ENCODE peak calls at places on chromosomes 3 and 15, in ten cellular contexts. One of them, this sample, is unnamed.

GRCh38 chr3:130626021-130626420 is 109.0 kb downstream of the COL6A6 start:
- DNase-seq in brain microvascular endothelial cell: no peak
- DNase-seq in uterus: no peak
- DNase-seq in endothelial cell: no peak
- DNase-seq in WERI-Rb-1: no peak
- DNase-seq in ovary: no peak
- DNase-seq in GM13977: no peak
- DNase-seq in heart left ventricle: no peak
- DNase-seq in stomach: no peak
- DNase-seq in body of pancreas: no peak
- DNase-seq in this sample: no peak

GRCh38 chr3:66280304-66280703 is 59.5 kb downstream of the SLC25A26 start:
- DNase-seq in brain microvascular endothelial cell: no peak
- DNase-seq in uterus: no peak
- DNase-seq in endothelial cell: no peak
- DNase-seq in WERI-Rb-1: no peak
- DNase-seq in ovary: no peak
- DNase-seq in GM13977: no peak
- DNase-seq in heart left ventricle: no peak
- DNase-seq in stomach: no peak
- DNase-seq in body of pancreas: no peak
- DNase-seq in this sample: no peak

GRCh38 chr15:67850995-67851535 is 11.2 kb upstream of the RNU6-1 start:
- DNase-seq in brain microvascular endothelial cell: no peak
- DNase-seq in uterus: no peak
- DNase-seq in endothelial cell: no peak
- DNase-seq in WERI-Rb-1: no peak
- DNase-seq in ovary: no peak
- DNase-seq in GM13977: no peak
- DNase-seq in heart left ventricle: no peak
- DNase-seq in stomach: no peak
- DNase-seq in body of pancreas: no peak
- DNase-seq in this sample: no peak

GRCh38 chr3:42876401-42876800 is 722 bp upstream of the CYP8B1 start:
- DNase-seq in brain microvascular endothelial cell: no peak
- DNase-seq in uterus: no peak
- DNase-seq in endothelial cell: no peak
- DNase-seq in WERI-Rb-1: no peak
- DNase-seq in ovary: no peak
- DNase-seq in GM13977: no peak
- DNase-seq in heart left ventricle: no peak
- DNase-seq in stomach: no peak
- DNase-seq in body of pancreas: no peak
- DNase-seq in this sample: no peak

GRCh38 chr3:39990532-39990931 is 181.1 kb downstream of the MYRIP start:
- DNase-seq in brain microvascular endothelial cell: peak; percentile 56
- DNase-seq in uterus: no peak
- DNase-seq in endothelial cell: peak; percentile 38
- DNase-seq in WERI-Rb-1: peak; percentile 43
- DNase-seq in ovary: no peak
- DNase-seq in GM13977: peak; percentile 47
- DNase-seq in heart left ventricle: no peak
- DNase-seq in stomach: peak; percentile 48
- DNase-seq in body of pancreas: peak; percentile 58
- DNase-seq in this sample: peak; percentile 32

GRCh38 chr15:92197761-92198160 is 195.9 kb upstream of the ST8SIA2 start:
- DNase-seq in brain microvascular endothelial cell: no peak
- DNase-seq in uterus: no peak
- DNase-seq in endothelial cell: no peak
- DNase-seq in WERI-Rb-1: no peak
- DNase-seq in ovary: no peak
- DNase-seq in GM13977: no peak
- DNase-seq in heart left ventricle: no peak
- DNase-seq in stomach: no peak
- DNase-seq in body of pancreas: no peak
- DNase-seq in this sample: no peak

GRCh38 chr15:36365963-36366362 is 213.5 kb upstream of the CDIN1 start:
- DNase-seq in brain microvascular endothelial cell: no peak
- DNase-seq in uterus: no peak
- DNase-seq in endothelial cell: no peak
- DNase-seq in WERI-Rb-1: no peak
- DNase-seq in ovary: no peak
- DNase-seq in GM13977: no peak
- DNase-seq in heart left ventricle: no peak
- DNase-seq in stomach: no peak
- DNase-seq in body of pancreas: no peak
- DNase-seq in this sample: no peak

GRCh38 chr3:192917508-192918274 is at the start of gene MB21D2:
- DNase-seq in brain microvascular endothelial cell: peak; percentile 72
- DNase-seq in uterus: peak; percentile 76
- DNase-seq in endothelial cell: peak; percentile 73
- DNase-seq in WERI-Rb-1: peak; percentile 70
- DNase-seq in ovary: peak; percentile 86
- DNase-seq in GM13977: peak; percentile 87
- DNase-seq in heart left ventricle: peak; percentile 85
- DNase-seq in stomach: peak; percentile 69
- DNase-seq in body of pancreas: peak; percentile 72
- DNase-seq in this sample: peak; percentile 67

DNA sequence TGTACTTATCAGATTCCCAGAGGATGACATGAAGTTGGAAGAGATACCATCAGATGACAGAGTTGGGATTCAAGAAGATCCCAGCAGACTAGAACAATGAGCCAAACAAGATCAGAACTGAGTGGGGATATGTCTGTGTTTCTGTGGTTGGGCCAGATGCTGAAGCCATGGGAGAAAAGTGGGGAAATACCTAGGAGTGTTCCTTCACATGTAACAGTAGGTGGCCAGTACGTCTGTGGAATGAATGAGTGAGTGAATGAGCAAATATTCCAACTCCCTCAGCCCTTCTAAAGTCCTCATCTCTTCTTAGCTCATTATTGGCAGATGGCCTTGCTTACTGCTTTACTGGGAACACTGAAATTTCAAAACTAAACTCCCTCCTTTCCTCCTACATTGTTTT is 32.2 kb upstream of the GREM1 start:
- DNase-seq in brain microvascular endothelial cell: peak; percentile 64
- DNase-seq in uterus: no peak
- DNase-seq in endothelial cell: no peak
- DNase-seq in WERI-Rb-1: no peak
- DNase-seq in ovary: no peak
- DNase-seq in GM13977: no peak
- DNase-seq in heart left ventricle: no peak
- DNase-seq in stomach: no peak
- DNase-seq in body of pancreas: no peak
- DNase-seq in this sample: no peak
- TF ChIP-seq CTCF in brain microvascular endothelial cell: no peak
- TF ChIP-seq CTCF in uterus: no peak
- TF ChIP-seq CTCF in endothelial cell: no peak
- TF ChIP-seq CTCF in WERI-Rb-1: no peak
- TF ChIP-seq CTCF in ovary: no peak
- TF ChIP-seq CTCF in GM13977: no peak
- TF ChIP-seq CTCF in heart left ventricle: no peak
- TF ChIP-seq CTCF in stomach: no peak
- TF ChIP-seq CTCF in body of pancreas: no peak
- TF ChIP-seq CTCF in this sample: no peak

GRCh38 chr3:106862067-106862466 is 515.2 kb upstream of the CCDC54 start:
- DNase-seq in brain microvascular endothelial cell: peak; percentile 72
- DNase-seq in uterus: no peak
- DNase-seq in endothelial cell: no peak
- DNase-seq in WERI-Rb-1: no peak
- DNase-seq in ovary: no peak
- DNase-seq in GM13977: no peak
- DNase-seq in heart left ventricle: no peak
- DNase-seq in stomach: no peak
- DNase-seq in body of pancreas: no peak
- DNase-seq in this sample: no peak
- TF ChIP-seq CTCF in brain microvascular endothelial cell: peak; percentile 52
- TF ChIP-seq CTCF in uterus: no peak
- TF ChIP-seq CTCF in endothelial cell: no peak
- TF ChIP-seq CTCF in WERI-Rb-1: no peak
- TF ChIP-seq CTCF in ovary: peak; percentile 9
- TF ChIP-seq CTCF in GM13977: no peak
- TF ChIP-seq CTCF in heart left ventricle: peak; percentile 25
- TF ChIP-seq CTCF in stomach: no peak
- TF ChIP-seq CTCF in body of pancreas: no peak
- TF ChIP-seq CTCF in this sample: no peak

GRCh38 chr15:90090226-90090848 is 11.9 kb downstream of the IDH2 start:
- DNase-seq in brain microvascular endothelial cell: no peak
- DNase-seq in uterus: no peak
- DNase-seq in endothelial cell: no peak
- DNase-seq in WERI-Rb-1: no peak
- DNase-seq in ovary: no peak
- DNase-seq in GM13977: no peak
- DNase-seq in heart left ventricle: no peak
- DNase-seq in stomach: no peak
- DNase-seq in body of pancreas: no peak
- DNase-seq in this sample: no peak

GRCh38 chr15:90085565-90085964 is 16.7 kb downstream of the IDH2 start:
- DNase-seq in brain microvascular endothelial cell: no peak
- DNase-seq in uterus: no peak
- DNase-seq in endothelial cell: no peak
- DNase-seq in WERI-Rb-1: no peak
- DNase-seq in ovary: no peak
- DNase-seq in GM13977: no peak
- DNase-seq in heart left ventricle: no peak
- DNase-seq in stomach: no peak
- DNase-seq in body of pancreas: no peak
- DNase-seq in this sample: no peak

GRCh38 chr15:90086868-90087268 is 15.4 kb downstream of the IDH2 start:
- DNase-seq in brain microvascular endothelial cell: no peak
- DNase-seq in uterus: no peak
- DNase-seq in endothelial cell: peak; percentile 66
- DNase-seq in WERI-Rb-1: peak; percentile 61
- DNase-seq in ovary: peak; percentile 55
- DNase-seq in GM13977: peak; percentile 76
- DNase-seq in heart left ventricle: no peak
- DNase-seq in stomach: no peak
- DNase-seq in body of pancreas: peak; percentile 57
- DNase-seq in this sample: peak; percentile 63

GRCh38 chr15:90084876-90085423 is 17.3 kb downstream of the IDH2 start:
- DNase-seq in brain microvascular endothelial cell: no peak
- DNase-seq in uterus: no peak
- DNase-seq in endothelial cell: no peak
- DNase-seq in WERI-Rb-1: no peak
- DNase-seq in ovary: no peak
- DNase-seq in GM13977: no peak
- DNase-seq in heart left ventricle: no peak
- DNase-seq in stomach: no peak
- DNase-seq in body of pancreas: no peak
- DNase-seq in this sample: no peak

DNA sequence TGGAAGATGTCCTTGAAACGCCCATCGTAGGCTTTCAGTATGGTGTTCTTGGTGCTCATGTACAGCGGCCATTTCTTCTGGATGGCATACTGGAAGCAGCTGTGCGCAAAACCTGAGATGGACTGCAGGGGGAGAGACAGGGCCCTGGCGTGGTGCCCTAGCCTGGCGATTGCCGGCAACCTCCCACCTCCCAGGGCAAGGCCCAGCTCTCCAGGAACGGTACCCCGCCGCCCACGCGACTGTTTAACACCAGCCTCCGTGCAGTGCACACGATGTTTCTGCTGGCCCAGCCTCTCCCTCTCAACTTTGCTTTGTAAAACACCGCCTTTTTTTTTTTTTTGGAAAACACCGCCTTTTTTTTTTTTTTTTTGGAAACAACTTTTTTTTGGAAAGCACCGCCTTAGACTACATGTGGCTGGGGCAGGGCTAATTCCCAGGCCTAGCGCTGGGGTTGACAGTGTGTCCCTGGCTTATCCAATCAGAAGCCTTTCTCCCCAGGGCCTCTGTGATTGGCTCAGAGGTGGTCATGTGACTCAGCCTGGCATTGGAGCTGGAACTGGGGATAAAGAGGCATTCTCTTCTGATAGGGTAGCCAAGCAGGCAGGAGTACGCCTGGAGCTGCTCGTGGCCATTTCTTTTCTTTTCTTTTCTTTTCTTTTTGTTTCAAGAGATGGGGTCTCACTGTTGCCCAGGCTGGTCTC is 14.7 kb downstream of the IDH2 start:
- DNase-seq in brain microvascular endothelial cell: no peak
- DNase-seq in uterus: no peak
- DNase-seq in endothelial cell: peak; percentile 56
- DNase-seq in WERI-Rb-1: peak; percentile 53
- DNase-seq in ovary: peak; percentile 70
- DNase-seq in GM13977: no peak
- DNase-seq in heart left ventricle: no peak
- DNase-seq in stomach: no peak
- DNase-seq in body of pancreas: peak; percentile 88
- DNase-seq in this sample: peak; percentile 62
- TF ChIP-seq CTCF in brain microvascular endothelial cell: peak; percentile 58
- TF ChIP-seq CTCF in uterus: no peak
- TF ChIP-seq CTCF in endothelial cell: no peak
- TF ChIP-seq CTCF in WERI-Rb-1: peak; percentile 56
- TF ChIP-seq CTCF in ovary: no peak
- TF ChIP-seq CTCF in GM13977: peak; percentile 13
- TF ChIP-seq CTCF in heart left ventricle: no peak
- TF ChIP-seq CTCF in stomach: no peak
- TF ChIP-seq CTCF in body of pancreas: no peak
- TF ChIP-seq CTCF in this sample: peak; percentile 21

DNA sequence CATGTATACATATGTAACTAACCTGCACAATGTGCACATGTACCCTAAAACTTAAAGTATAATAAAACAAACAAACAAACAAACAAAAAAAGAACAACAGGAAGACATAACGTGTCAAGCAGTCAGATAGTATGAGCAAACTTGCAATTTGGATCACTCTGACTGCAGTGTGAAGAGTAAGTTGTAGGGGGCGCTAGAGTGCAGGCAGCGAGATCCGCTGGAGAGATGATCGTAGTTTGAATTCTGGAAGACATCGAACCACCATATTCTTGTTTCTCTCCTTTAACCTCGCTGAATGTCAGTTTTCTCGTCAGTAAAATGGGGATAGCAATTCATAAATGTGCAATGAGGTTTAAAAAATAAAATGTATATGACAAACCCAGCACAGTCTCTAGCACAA is 165.2 kb upstream of the LMCD1 start:
- DNase-seq in brain microvascular endothelial cell: no peak
- DNase-seq in uterus: no peak
- DNase-seq in endothelial cell: no peak
- DNase-seq in WERI-Rb-1: no peak
- DNase-seq in ovary: no peak
- DNase-seq in GM13977: no peak
- DNase-seq in heart left ventricle: no peak
- DNase-seq in stomach: no peak
- DNase-seq in body of pancreas: no peak
- DNase-seq in this sample: peak; percentile 38
- TF ChIP-seq CTCF in brain microvascular endothelial cell: peak; percentile 61
- TF ChIP-seq CTCF in uterus: no peak
- TF ChIP-seq CTCF in endothelial cell: peak; percentile 42
- TF ChIP-seq CTCF in WERI-Rb-1: peak; percentile 68
- TF ChIP-seq CTCF in ovary: no peak
- TF ChIP-seq CTCF in GM13977: peak; percentile 35
- TF ChIP-seq CTCF in heart left ventricle: no peak
- TF ChIP-seq CTCF in stomach: no peak
- TF ChIP-seq CTCF in body of pancreas: no peak
- TF ChIP-seq CTCF in this sample: peak; percentile 80

This sample was measured in H9.